ENCODE peak calls at places on chromosomes 13 and 19, in eight cellular contexts. H is neural progenitor cell; C is AG04450; A is colonic mucosa; B is psoas muscle; R is naive thymus-derived CD4-positive, alpha-beta T cell; N is tibial nerve; Z is ovary. E is an unnamed sample. For H3K27me3, the result is how much of the 10 kb centered on the place peaks cover.

GRCh38 chr13:73549717-73550116 is 490.9 kb downstream of the KLF5 start:
- DNase-seq in H (no peak), C (no peak), A (no peak), B (no peak), R (no peak), N (no peak), Z (no peak), E (no peak)

GRCh38 chr13:28854657-28855056 is 34.5 kb downstream of the MTUS2 start:
- DNase-seq in H (peak), C (no peak), A (no peak), B (no peak), R (no peak), N (no peak), Z (no peak), E (no peak)

GRCh38 chr19:44050740-44051653 is 839 bp upstream of the ZNF223 start:
- DNase-seq in H (no peak), C (no peak), A (peak), B (no peak), R (no peak), N (no peak), Z (no peak), E (peak)

GRCh38 chr13:50730496-50731171 is 112.9 kb downstream of the DLEU7 start:
- DNase-seq in H (no peak), C (no peak), A (no peak), B (no peak), R (no peak), N (no peak), Z (no peak), E (no peak)

GRCh38 chr13:71864094-71864980 is 2.7 kb downstream of the DACH1 start:
- DNase-seq in H (peak), C (no peak), A (peak), B (peak), R (no peak), N (peak), Z (peak), E (peak)

GRCh38 chr19:57886046-57886445 is 2.8 kb downstream of the ZNF814 start:
- DNase-seq in H (no peak), C (no peak), A (no peak), B (no peak), R (no peak), N (no peak), Z (no peak), E (no peak)

GRCh38 chr13:60617863-60618733 is 221.1 kb downstream of the TDRD3 start:
- DNase-seq in H (peak), C (no peak), A (no peak), B (no peak), R (no peak), N (peak), Z (no peak), E (peak)

GRCh38 chr19:6014551-6015135 is 36.7 kb upstream of the RANBP3 start:
- DNase-seq in H (no peak), C (no peak), A (no peak), B (no peak), R (no peak), N (no peak), Z (no peak), E (no peak)

GRCh38 chr13:97241761-97242160 is 19.6 kb downstream of the MBNL2 start:
- DNase-seq in H (no peak), C (no peak), A (no peak), B (no peak), R (no peak), N (no peak), Z (no peak), E (no peak)

GRCh38 chr13:97245011-97245410 is 22.9 kb downstream of the MBNL2 start:
- DNase-seq in H (no peak), C (no peak), A (no peak), B (no peak), R (no peak), N (no peak), Z (no peak), E (peak)

GRCh38 chr13:97246596-97246995 is 24.5 kb downstream of the MBNL2 start:
- DNase-seq in H (no peak), C (no peak), A (no peak), B (no peak), R (no peak), N (no peak), Z (no peak), E (no peak)

GRCh38 chr13:97242755-97243497 is 20.8 kb downstream of the MBNL2 start:
- DNase-seq in H (no peak), C (no peak), A (no peak), B (peak), R (no peak), N (no peak), Z (no peak), E (no peak)

GRCh38 chr13:97243915-97244820 is 22.0 kb downstream of the MBNL2 start:
- DNase-seq in H (no peak), C (no peak), A (no peak), B (no peak), R (no peak), N (no peak), Z (no peak), E (no peak)
- H3K27me3 ChIP-seq in H (under half), C (under half), A (under half), B (under half), R (under half), N (under half), Z (under half), E (under half)

DNA sequence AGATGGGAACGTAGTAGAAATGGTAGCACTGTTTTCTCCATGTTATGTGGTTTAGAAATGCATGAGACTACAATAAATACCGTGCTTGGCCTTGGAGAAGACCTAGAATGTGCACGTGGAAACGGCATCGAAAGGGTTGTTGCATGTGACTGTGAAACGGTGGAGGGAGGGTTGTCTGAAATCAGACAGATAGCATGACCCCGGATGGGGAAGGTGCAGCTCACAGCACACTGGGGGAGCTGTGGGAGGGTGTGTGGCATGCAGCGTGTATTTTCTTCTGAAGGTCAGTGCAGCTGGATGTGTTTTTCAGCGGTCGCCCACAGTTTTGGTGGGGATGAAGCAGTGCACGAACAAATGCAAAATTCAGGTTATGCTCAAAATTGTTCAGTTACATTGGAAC is 63.4 kb downstream of the CELF5 start:
- DNase-seq in H (no peak), C (no peak), A (no peak), B (no peak), R (no peak), N (no peak), Z (no peak), E (no peak)
- H3K27me3 ChIP-seq in H (under half), C (under half), A (under half), B (half or more), R (under half), N (half or more), Z (under half), E (under half)

DNA sequence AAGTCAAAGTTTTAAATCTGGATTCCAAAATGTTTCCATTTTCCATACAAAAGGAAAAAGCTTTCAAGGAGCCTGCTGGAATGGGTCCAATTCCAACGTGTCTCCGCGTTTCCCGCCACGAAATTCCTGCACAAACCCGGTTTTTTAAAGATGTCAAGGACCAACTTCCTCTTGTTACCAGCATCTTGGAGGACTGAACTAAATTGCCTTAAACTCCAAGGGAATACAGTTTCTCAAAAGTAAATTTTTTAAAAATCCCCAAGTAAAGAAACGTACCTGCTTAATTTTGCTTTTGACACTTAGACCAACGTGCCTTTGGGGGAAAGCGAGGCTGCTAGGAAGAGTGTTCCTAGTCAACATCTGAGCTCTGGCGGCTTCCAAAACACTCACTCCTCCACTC is 12.3 kb upstream of the SOX1 start:
- DNase-seq in H (no peak), C (no peak), A (no peak), B (no peak), R (no peak), N (no peak), Z (no peak), E (no peak)
- H3K27me3 ChIP-seq in H (half or more), C (half or more), A (half or more), B (half or more), R (under half), N (half or more), Z (under half), E (under half)

GRCh38 chr19:3803114-3803888 is 17.1 kb upstream of the MATK start:
- DNase-seq in H (no peak), C (no peak), A (no peak), B (no peak), R (no peak), N (no peak), Z (no peak), E (no peak)
- H3K27me3 ChIP-seq in H (under half), C (under half), A (under half), B (half or more), R (under half), N (half or more), Z (under half), E (under half)